ENCODE peak calls at places on chromosomes 16 and 17, in ten cellular contexts. N is stimulated activated CD8-positive, alpha-beta memory T cell treated with anti-CD3 and anti-CD28 coated beads, Interleukin-4, amount 100 ng/mL, for 24 hours; X is memory B cell; O is activated T-helper 1 cell treated with anti-CD3 and anti-CD28 coated beads, Interleukin-2, amount 50 U/mL, for 16 hours; H is naive thymus-derived CD4-positive, alpha-beta T cell; Z is stomach; R is RWPE1; L is MCF 10A; U is cardiac fibroblast; V is nucleus accumbens. K is an unnamed sample.

GRCh38 chr17:309361-309888 is 43.2 kb downstream of the RPH3AL start:
- DNase-seq in Z (no peak), O (no peak), U (no peak), R (no peak), H (no peak), L (no peak), N (no peak), X (peak), V (no peak), K (no peak)

GRCh38 chr17:41937970-41938851 is 7.8 kb downstream of the ODAD4 start:
- DNase-seq in V (no peak), R (no peak), X (no peak), Z (peak), U (no peak), H (no peak), N (no peak), O (no peak), L (no peak), K (peak)

GRCh38 chr17:49875690-49876089 is 27.8 kb upstream of the TAC4 start:
- DNase-seq in Z (no peak), L (no peak), R (no peak), V (no peak), H (no peak), X (no peak), U (no peak), O (no peak), N (no peak), K (no peak)

GRCh38 chr17:50205111-50205821 is 3.8 kb upstream of the COL1A1 start:
- DNase-seq in X (no peak), N (no peak), U (peak), L (no peak), H (no peak), O (no peak), R (no peak), Z (no peak), V (no peak), K (no peak)

GRCh38 chr17:61425682-61426481 is 26.2 kb downstream of the TBX2 start:
- DNase-seq in Z (no peak), U (no peak), L (peak), N (no peak), V (no peak), X (no peak), H (no peak), R (no peak), O (no peak), K (no peak)

GRCh38 chr16:88991813-88992350 is 14.9 kb upstream of the CBFA2T3 start:
- DNase-seq in L (no peak), Z (no peak), X (no peak), H (no peak), V (no peak), O (no peak), R (no peak), U (no peak), N (no peak), K (no peak)

GRCh38 chr17:58330544-58330996 is 2.0 kb upstream of the TSPOAP1 start:
- DNase-seq in X (no peak), H (no peak), O (no peak), V (no peak), Z (no peak), N (no peak), U (no peak), R (no peak), L (no peak), K (no peak)

GRCh38 chr17:31830971-31831755 is 27.9 kb downstream of the COPRS start:
- DNase-seq in V (no peak), X (no peak), H (no peak), Z (no peak), O (no peak), R (no peak), U (peak), N (no peak), L (no peak), K (no peak)

GRCh38 chr16:58034786-58035185 is 9.2 kb downstream of the MMP15 start:
- DNase-seq in N (no peak), O (no peak), U (no peak), X (no peak), H (no peak), Z (no peak), L (no peak), V (no peak), R (no peak), K (no peak)

GRCh38 chr16:12206031-12206748 is 229.7 kb downstream of the SNX29 start:
- DNase-seq in V (no peak), O (no peak), H (no peak), R (no peak), N (no peak), Z (no peak), L (no peak), U (no peak), X (no peak), K (no peak)

GRCh38 chr17:37650419-37651003 is 7.3 kb upstream of the DDX52 start:
- DNase-seq in L (peak), N (no peak), O (no peak), U (peak), X (no peak), V (peak), H (no peak), R (peak), Z (no peak), K (peak)

GRCh38 chr16:9479008-9479407 is 387.6 kb downstream of the HAPSTR1 start:
- DNase-seq in U (no peak), L (no peak), X (no peak), Z (no peak), O (no peak), H (no peak), V (no peak), N (no peak), R (no peak), K (no peak)